ENCODE peak calls at places on chromosomes 3 and 15, in ten cellular contexts. H is psoas muscle, D is dorsolateral prefrontal cortex, A is ovary, Q is foreskin fibroblast, G is tibial artery, Y is pancreas, P is tibial nerve, S is spleen, B is neural progenitor cell. W is an unnamed sample.

GRCh38 chr3:38649500-38650247 is at the start of gene SCN5A:
- DNase-seq in Q (peak), H (peak), S (peak), G (no peak), Y (peak), D (no peak), A (peak), P (no peak), B (peak), W (no peak)

GRCh38 chr3:126911162-126912026 is 71.5 kb upstream of the PLXNA1 start:
- DNase-seq in Q (peak), Y (no peak), D (no peak), G (peak), P (peak), S (peak), B (no peak), H (peak), A (no peak), W (peak)

GRCh38 chr3:46300461-46300789 is 53.5 kb upstream of the CCR2 start:
- DNase-seq in S (no peak), D (no peak), G (no peak), Y (no peak), H (no peak), Q (no peak), B (no peak), A (no peak), P (no peak), W (no peak)

GRCh38 chr3:120678984-120679383 is 3.1 kb downstream of the HGD start:
- DNase-seq in P (no peak), Y (no peak), H (no peak), D (no peak), B (no peak), S (no peak), Q (no peak), A (no peak), G (no peak), W (no peak)

GRCh38 chr3:144052275-144052674 is 80.7 kb downstream of the DIPK2A start:
- DNase-seq in D (no peak), H (no peak), P (no peak), A (no peak), Y (no peak), B (no peak), G (no peak), S (no peak), Q (no peak), W (no peak)

GRCh38 chr3:40042752-40043443 is 233.5 kb downstream of the MYRIP start:
- DNase-seq in G (no peak), P (no peak), Y (no peak), Q (peak), H (no peak), A (no peak), S (no peak), D (no peak), B (no peak), W (no peak)

GRCh38 chr3:45560270-45561020 is 34.1 kb upstream of the LIMD1 start:
- DNase-seq in B (no peak), Y (no peak), P (peak), G (peak), A (peak), Q (peak), D (no peak), H (peak), S (no peak), W (peak)

GRCh38 chr15:54772663-54773062 is 424.1 kb downstream of the RSL24D1 start:
- DNase-seq in G (no peak), Y (no peak), S (no peak), H (no peak), A (no peak), P (no peak), B (no peak), Q (no peak), D (no peak), W (no peak)

GRCh38 chr3:88132894-88133293 is 16.9 kb upstream of the C3orf38 start:
- DNase-seq in A (no peak), Q (no peak), P (no peak), S (no peak), Y (no peak), D (no peak), H (no peak), B (no peak), G (no peak), W (no peak)

GRCh38 chr15:58549013-58549779 is 117.4 kb downstream of the LIPC start:
- DNase-seq in D (no peak), Y (no peak), A (no peak), B (no peak), S (no peak), P (no peak), G (no peak), H (no peak), Q (peak), W (peak)

GRCh38 chr15:75202251-75203016 is 752 bp downstream of the C15orf39 start:
- DNase-seq in S (peak), G (peak), P (peak), Q (peak), B (peak), A (peak), Y (peak), D (no peak), H (peak), W (peak)

GRCh38 chr15:26806161-26806560 is 33.3 kb upstream of the GABRB3 start:
- DNase-seq in S (no peak), P (no peak), B (no peak), G (no peak), A (no peak), Y (peak), D (no peak), H (no peak), Q (no peak), W (no peak)

GRCh38 chr3:36709281-36709680 is 55.1 kb downstream of the DCLK3 start:
- DNase-seq in P (no peak), Q (no peak), H (no peak), A (no peak), S (no peak), Y (no peak), G (no peak), B (no peak), D (no peak), W (no peak)

GRCh38 chr15:57235865-57236264 is 140.4 kb upstream of the CGNL1 start:
- DNase-seq in D (no peak), Y (no peak), H (no peak), Q (peak), P (no peak), G (no peak), A (no peak), S (no peak), B (peak), W (no peak)

GRCh38 chr3:103693831-103694230 is 1259.0 kb downstream of the ZPLD1 start:
- DNase-seq in Y (no peak), A (no peak), P (no peak), H (no peak), Q (no peak), G (no peak), S (no peak), B (no peak), D (no peak), W (no peak)

GRCh38 chr3:136979684-136980083 is 21.9 kb downstream of the IL20RB start:
- DNase-seq in H (no peak), A (no peak), Q (peak), Y (no peak), B (no peak), G (no peak), D (no peak), S (no peak), P (no peak), W (no peak)
- H3K4me3 ChIP-seq in H (no peak), A (no peak), Q (no peak), Y (no peak), B (no peak), G (no peak), D (no peak), S (no peak), P (no peak), W (no peak)

DNA sequence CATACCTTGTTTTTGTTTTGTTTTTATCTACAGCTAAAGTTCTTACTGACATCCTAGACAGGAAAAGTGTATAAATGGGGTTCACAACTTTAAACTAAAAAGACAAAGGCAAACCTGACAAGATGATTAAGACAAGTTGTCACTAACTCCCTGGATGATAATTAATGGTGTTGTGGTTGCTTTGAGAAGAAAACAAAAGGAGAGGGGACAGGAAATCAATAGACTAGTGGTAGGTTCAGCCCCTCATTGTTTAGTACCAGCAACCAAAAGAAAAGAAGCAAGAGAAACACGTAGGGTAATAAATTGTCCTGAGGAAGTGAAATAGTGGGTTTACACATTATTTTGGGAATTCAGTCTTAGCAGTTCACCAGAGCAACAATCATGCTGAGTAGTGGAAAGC is 78.8 kb downstream of the BFSP2 start:
- DNase-seq in S (no peak), B (peak), A (no peak), G (no peak), D (no peak), Y (no peak), P (no peak), Q (no peak), H (no peak), W (no peak)
- H3K4me3 ChIP-seq in S (no peak), B (peak), A (no peak), G (no peak), D (no peak), Y (no peak), P (no peak), Q (no peak), H (no peak), W (no peak)

DNA sequence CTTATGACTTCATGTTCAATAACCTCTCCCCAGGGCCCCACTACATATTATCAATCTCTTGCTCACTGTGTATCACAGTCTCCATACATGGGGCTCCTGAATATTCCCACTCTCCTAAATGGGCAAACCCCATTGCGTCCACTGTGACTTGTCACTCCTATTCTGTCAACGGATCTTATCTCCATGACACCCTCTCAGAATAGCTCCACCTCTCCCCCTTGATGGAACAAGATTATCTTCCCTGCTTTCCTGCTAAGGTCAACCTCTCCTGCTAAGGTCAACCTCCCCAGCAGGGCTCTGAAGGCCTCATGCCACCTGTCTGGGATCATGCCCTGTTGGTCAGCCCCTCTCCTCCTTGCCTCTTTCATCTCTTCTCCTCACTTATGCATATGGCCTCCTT is 1.8 kb downstream of the CLDN18 start:
- DNase-seq in D (no peak), Q (no peak), B (no peak), G (no peak), P (no peak), A (no peak), Y (no peak), S (no peak), H (no peak), W (no peak)
- H3K4me3 ChIP-seq in D (no peak), Q (no peak), B (no peak), G (no peak), P (no peak), A (no peak), Y (no peak), S (no peak), H (no peak), W (no peak)

GRCh38 chr15:96051598-96051997 is 278.9 kb upstream of the NR2F2 start:
- DNase-seq in G (no peak), B (no peak), D (no peak), Q (no peak), S (no peak), H (no peak), A (no peak), Y (no peak), P (no peak), W (no peak)

GRCh38 chr15:96054029-96054428 is 276.5 kb upstream of the NR2F2 start:
- DNase-seq in Y (no peak), P (no peak), A (no peak), H (no peak), S (no peak), D (no peak), G (no peak), Q (no peak), B (no peak), W (no peak)

GRCh38 chr15:96053039-96054021 is 277.2 kb upstream of the NR2F2 start:
- DNase-seq in P (peak), Y (peak), S (peak), G (no peak), Q (no peak), A (peak), B (peak), H (peak), D (no peak), W (no peak)

GRCh38 chr15:96052154-96052553 is 278.3 kb upstream of the NR2F2 start:
- DNase-seq in G (no peak), H (no peak), A (no peak), B (no peak), P (no peak), D (no peak), S (no peak), Y (no peak), Q (no peak), W (no peak)

GRCh38 chr15:96052572-96053038 is 277.9 kb upstream of the NR2F2 start:
- DNase-seq in B (peak), Y (no peak), G (no peak), Q (no peak), H (no peak), A (no peak), D (no peak), P (no peak), S (no peak), W (no peak)
- H3K4me3 ChIP-seq in B (peak), Y (peak), G (no peak), Q (no peak), H (peak), A (no peak), D (peak), P (peak), S (peak), W (peak)

DNA sequence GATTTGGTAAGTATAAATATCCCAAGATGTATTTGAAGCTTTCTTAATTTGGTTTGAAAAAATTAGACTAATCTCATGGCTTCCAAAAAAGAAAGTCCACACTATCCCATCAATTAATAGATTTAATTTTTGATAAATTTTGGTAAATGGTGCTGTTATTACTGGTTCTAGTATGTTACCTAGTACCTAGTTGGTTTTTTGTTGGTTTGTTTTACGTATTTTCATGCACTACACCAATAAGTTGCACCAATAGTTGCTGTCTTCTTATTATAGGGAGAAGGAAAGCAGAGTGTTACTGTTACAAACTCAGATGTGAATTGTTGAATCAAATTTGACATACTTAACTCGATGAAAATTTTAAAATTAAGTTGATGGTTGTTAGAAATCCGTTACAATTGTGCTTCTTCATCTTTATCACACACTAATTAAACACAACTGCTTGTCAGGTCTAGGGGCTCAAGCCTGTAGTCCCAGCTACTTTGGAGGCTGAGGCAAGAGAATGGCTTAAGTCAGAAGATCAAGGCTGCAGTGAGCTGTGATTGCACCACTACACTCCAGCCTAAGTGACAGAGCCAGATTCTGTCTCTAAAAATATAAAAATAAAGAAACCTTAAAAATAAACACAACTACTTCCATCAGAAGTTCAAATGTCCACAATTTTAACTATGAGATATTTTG is 23.1 kb upstream of the MBNL1 start:
- DNase-seq in B (no peak), P (no peak), G (no peak), Y (no peak), D (no peak), S (no peak), A (no peak), H (no peak), Q (no peak), W (no peak)
- H3K4me3 ChIP-seq in B (no peak), P (peak), G (no peak), Y (no peak), D (no peak), S (peak), A (no peak), H (peak), Q (no peak), W (no peak)

DNA sequence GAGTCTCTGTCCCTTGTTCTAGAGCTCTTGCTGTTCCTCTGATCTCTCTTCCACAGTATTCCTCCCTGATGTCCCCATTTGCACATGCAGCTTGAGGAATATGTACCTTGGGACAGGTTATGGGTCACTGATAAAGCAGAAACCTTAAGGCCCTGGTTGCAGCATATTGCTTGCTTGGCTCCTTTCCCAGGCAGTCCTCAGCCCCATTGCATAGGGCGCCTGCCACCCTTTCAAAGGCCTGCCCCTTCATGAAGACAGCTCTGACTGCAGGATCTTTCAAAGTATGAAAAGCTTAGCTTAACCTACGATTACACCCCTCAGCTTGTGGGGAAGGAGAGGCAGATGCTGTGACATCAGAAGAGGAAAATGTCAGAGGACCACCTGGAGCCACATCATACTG is 51.7 kb downstream of the WDR76 start:
- DNase-seq in Y (no peak), D (no peak), S (no peak), B (no peak), P (no peak), H (no peak), A (no peak), G (no peak), Q (no peak), W (no peak)
- H3K4me3 ChIP-seq in Y (no peak), D (no peak), S (no peak), B (no peak), P (no peak), H (no peak), A (no peak), G (no peak), Q (no peak), W (peak)